ENCODE peak calls at places on chromosome 3, in nine cellular contexts. D, G, L, P, O, C, M, V and I are unnamed samples.

GRCh38 chr3:127475975-127476374 is 114.6 kb downstream of the TPRA1 start:
- DNase-seq in G (no peak), D (no peak), P (no peak), V (no peak), M (no peak), C (no peak), L (no peak), O (no peak), I (no peak)

GRCh38 chr3:149751551-149751950 is 738 bp downstream of the COMMD2 start:
- DNase-seq in G (no peak), V (no peak), O (no peak), M (no peak), C (no peak), P (no peak), L (peak), D (no peak), I (no peak)

GRCh38 chr3:197592361-197593045 is 36.7 kb upstream of the BDH1 start:
- DNase-seq in M (no peak), V (no peak), P (no peak), D (peak), C (no peak), O (no peak), G (no peak), L (no peak), I (no peak)

GRCh38 chr3:125062904-125063618 is 7.3 kb upstream of the HEG1 start:
- DNase-seq in V (no peak), M (no peak), P (peak), C (peak), D (no peak), G (peak), O (no peak), L (no peak), I (no peak)

GRCh38 chr3:192410684-192410960 is 316.7 kb downstream of the FGF12 start:
- DNase-seq in M (no peak), P (no peak), G (no peak), D (no peak), V (no peak), L (no peak), C (no peak), O (no peak), I (no peak)

GRCh38 chr3:69197922-69198540 is 75.6 kb upstream of the LMOD3 start:
- DNase-seq in D (peak), L (no peak), M (no peak), P (no peak), C (no peak), V (no peak), O (no peak), G (no peak), I (peak)

GRCh38 chr3:53581671-53582070 is 87.3 kb downstream of the CACNA1D start:
- DNase-seq in C (peak), L (no peak), V (peak), G (no peak), M (no peak), P (no peak), O (no peak), D (no peak), I (no peak)

GRCh38 chr3:127658234-127658633 is 14.5 kb upstream of the ABTB1 start:
- DNase-seq in P (no peak), M (no peak), V (no peak), G (no peak), L (no peak), D (no peak), C (no peak), O (no peak), I (no peak)

GRCh38 chr3:28836199-28836598 is 444.7 kb upstream of the RBMS3 start:
- DNase-seq in D (no peak), M (no peak), L (no peak), O (no peak), P (no peak), C (peak), G (no peak), V (no peak), I (no peak)

GRCh38 chr3:65928110-65928509 is 110.6 kb downstream of the MAGI1 start:
- DNase-seq in V (no peak), C (no peak), G (no peak), M (no peak), L (peak), D (no peak), O (no peak), P (peak), I (no peak)

GRCh38 chr3:101484805-101485620 is 28.0 kb downstream of the SENP7 start:
- DNase-seq in M (no peak), C (peak), G (no peak), P (peak), D (no peak), L (no peak), O (no peak), V (no peak), I (no peak)

GRCh38 chr3:173893066-173893465 is 495.5 kb downstream of the NLGN1 start:
- DNase-seq in V (no peak), P (no peak), O (peak), C (peak), D (no peak), M (no peak), L (no peak), G (no peak), I (no peak)

GRCh38 chr3:116441652-116442051 is 3.6 kb downstream of the LSAMP start:
- DNase-seq in L (no peak), P (no peak), M (no peak), C (peak), O (no peak), D (no peak), V (no peak), G (no peak), I (no peak)

GRCh38 chr3:171770689-171771620 is 39.3 kb downstream of the PLD1 start:
- DNase-seq in C (peak), O (peak), D (no peak), P (peak), G (peak), L (peak), M (no peak), V (no peak), I (no peak)

GRCh38 chr3:148101061-148101460 is 596.6 kb upstream of the AGTR1 start:
- DNase-seq in V (no peak), G (no peak), P (no peak), L (no peak), M (no peak), D (no peak), O (no peak), C (peak), I (no peak)

GRCh38 chr3:147419062-147419701 is 10.0 kb downstream of the ZIC1 start:
- DNase-seq in M (no peak), L (no peak), G (peak), O (peak), P (peak), C (peak), V (no peak), D (no peak), I (no peak)

GRCh38 chr3:119125742-119126507 is 20.0 kb upstream of the TEX55 start:
- DNase-seq in G (no peak), L (no peak), P (no peak), O (no peak), M (no peak), D (no peak), V (no peak), C (no peak), I (no peak)

GRCh38 chr3:12588039-12588673 is 31.3 kb downstream of the MKRN2 start:
- DNase-seq in M (no peak), P (no peak), D (no peak), C (peak), L (no peak), O (no peak), V (no peak), G (no peak), I (no peak)

GRCh38 chr3:44019736-44020135 is 221.9 kb upstream of the TOPAZ1 start:
- DNase-seq in V (no peak), G (no peak), O (no peak), L (peak), P (no peak), M (no peak), C (no peak), D (no peak), I (no peak)

GRCh38 chr3:184505479-184505878 is 56.1 kb upstream of the EPHB3 start:
- DNase-seq in D (no peak), V (no peak), O (peak), P (no peak), M (no peak), G (no peak), L (peak), C (no peak), I (no peak)

GRCh38 chr3:44571024-44571423 is 13.7 kb upstream of the ZNF660 start:
- DNase-seq in P (no peak), M (no peak), G (no peak), O (no peak), V (no peak), L (no peak), C (no peak), D (no peak), I (no peak)

GRCh38 chr3:42612928-42613327 is 12.4 kb downstream of the NKTR start:
- DNase-seq in O (no peak), M (no peak), D (no peak), G (no peak), V (no peak), P (no peak), C (no peak), L (no peak), I (no peak)

GRCh38 chr3:117488983-117489382 is 779.4 kb downstream of the TUSC7 start:
- DNase-seq in M (no peak), O (no peak), L (no peak), C (no peak), G (no peak), P (no peak), D (no peak), V (no peak), I (no peak)